ENCODE peak calls at places on chromosome 6, in five cellular contexts. R is brain microvascular endothelial cell, Q is OCI-LY7, Y is cardiac fibroblast, G is AG09309. P is an unnamed sample.

GRCh38 chr6:13395272-13396237 is 67.2 kb upstream of the TBC1D7 start:
- DNase-seq in Y (peak; percentile 89), R (peak; percentile 87), G (peak; percentile 81), Q (peak; percentile 32), P (peak; percentile 69)

GRCh38 chr6:129577691-129578090 is 132.3 kb downstream of the ARHGAP18 start:
- DNase-seq in R (no peak), G (no peak), Y (peak; percentile 29), Q (no peak), P (no peak)

GRCh38 chr6:45703041-45703739 is 312.5 kb downstream of the CLIC5 start:
- DNase-seq in R (no peak), G (no peak), Y (peak; percentile 66), Q (no peak), P (no peak)

GRCh38 chr6:168265394-168265793 is 54.2 kb downstream of the DACT2 start:
- DNase-seq in G (no peak), Y (no peak), R (no peak), Q (no peak), P (no peak)

GRCh38 chr6:31575335-31575901 is at the start of gene TNF:
- DNase-seq in Y (peak; percentile 39), G (no peak), Q (peak; percentile 61), R (no peak), P (peak; percentile 37)

GRCh38 chr6:12111271-12111670 is 99.2 kb downstream of the HIVEP1 start:
- DNase-seq in Y (no peak), Q (no peak), G (no peak), R (no peak), P (no peak)

GRCh38 chr6:24004659-24005058 is 121.4 kb upstream of the NRSN1 start:
- DNase-seq in Q (no peak), R (no peak), Y (no peak), G (no peak), P (no peak)

GRCh38 chr6:70842541-70842940 is 114.3 kb downstream of the B3GAT2 start:
- DNase-seq in Y (no peak), Q (no peak), G (no peak), R (no peak), P (no peak)

GRCh38 chr6:32112436-32112980 is 3.4 kb upstream of the TNXB start:
- DNase-seq in Y (peak; percentile 22), Q (no peak), G (no peak), R (no peak), P (peak; percentile 75)

GRCh38 chr6:106749611-106750010 is 120.2 kb downstream of the QRSL1 start:
- DNase-seq in Y (no peak), R (no peak), G (no peak), Q (no peak), P (no peak)

GRCh38 chr6:81491486-81492101 is 260.9 kb downstream of the TENT5A start:
- DNase-seq in G (no peak), Y (no peak), R (no peak), Q (no peak), P (no peak)

GRCh38 chr6:169266746-169267629 is 13.3 kb upstream of the THBS2 start:
- DNase-seq in Q (no peak), G (no peak), Y (peak; percentile 46), R (no peak), P (no peak)

GRCh38 chr6:34630040-34630439 is 66.5 kb downstream of the ILRUN start:
- DNase-seq in G (peak; percentile 83), Y (peak; percentile 97), Q (no peak), R (peak; percentile 87), P (no peak)

GRCh38 chr6:40887079-40887822 is 151.8 kb downstream of the UNC5CL start:
- DNase-seq in G (no peak), Q (no peak), Y (no peak), R (no peak), P (no peak)

GRCh38 chr6:79833264-79833663 is 114.1 kb downstream of the ELOVL4 start:
- DNase-seq in Q (no peak), G (no peak), Y (no peak), R (no peak), P (no peak)

GRCh38 chr6:15744824-15745402 is 82.1 kb upstream of the DTNBP1 start:
- DNase-seq in Y (no peak), Q (peak; percentile 14), G (no peak), R (no peak), P (no peak)

GRCh38 chr6:52361347-52361944 is 505 bp upstream of the PAQR8 start:
- DNase-seq in R (no peak), Y (peak; percentile 39), Q (no peak), G (no peak), P (peak; percentile 19)

GRCh38 chr6:133955136-133955576 is 2.1 kb downstream of the TBPL1 start:
- DNase-seq in R (no peak), Q (no peak), G (no peak), Y (no peak), P (no peak)
- H3K4me3 ChIP-seq in R (no peak overlapping the region), Q (peak overlapping the region; percentile 99), G (no peak overlapping the region), Y (no peak overlapping the region), P (no peak overlapping the region)

DNA sequence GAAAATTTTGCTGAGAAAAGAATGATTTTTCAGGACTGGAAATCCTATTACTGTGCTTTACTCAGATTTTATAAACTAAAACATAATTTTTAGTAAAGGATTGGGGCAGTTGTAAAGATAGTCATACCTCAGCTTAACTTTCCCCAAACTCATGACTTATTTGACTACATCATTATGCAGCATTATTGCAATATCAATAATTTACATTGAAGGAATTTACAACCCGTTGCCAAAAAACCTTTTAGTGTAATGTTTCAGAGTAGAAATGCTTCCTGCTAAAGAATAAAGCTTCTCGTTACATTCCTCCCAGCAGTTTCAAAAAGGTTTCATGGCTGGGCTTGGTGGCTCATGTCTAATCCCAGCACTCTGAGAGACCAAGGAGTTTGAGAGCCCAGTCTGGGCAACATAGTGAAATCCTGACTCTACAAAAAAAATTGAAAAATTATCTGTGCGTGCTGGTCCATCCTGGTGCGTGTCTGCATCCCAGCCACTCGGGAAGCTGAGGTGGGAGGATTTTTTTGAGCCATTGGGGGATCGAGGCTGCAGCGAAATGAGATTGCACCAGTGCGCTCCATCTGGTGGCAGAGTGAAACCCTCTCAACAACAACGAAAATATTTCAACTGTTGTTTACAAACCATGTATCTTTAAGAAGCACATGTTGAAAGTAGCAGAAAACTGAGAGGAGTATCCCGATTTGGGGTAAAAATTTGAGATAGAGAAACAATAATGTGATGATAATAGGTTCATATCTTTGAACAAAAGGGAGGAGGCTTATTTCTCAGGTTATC is 4.4 kb downstream of the AMD1 start:
- DNase-seq in R (peak; percentile 32), Y (peak; percentile 30), G (no peak), Q (peak; percentile 54), P (no peak)
- H3K4me3 ChIP-seq in R (peak overlapping the region; percentile 28), Y (no peak overlapping the region), G (no peak overlapping the region), Q (peak overlapping the region; percentile 94), P (peak overlapping the region; percentile 93)

DNA sequence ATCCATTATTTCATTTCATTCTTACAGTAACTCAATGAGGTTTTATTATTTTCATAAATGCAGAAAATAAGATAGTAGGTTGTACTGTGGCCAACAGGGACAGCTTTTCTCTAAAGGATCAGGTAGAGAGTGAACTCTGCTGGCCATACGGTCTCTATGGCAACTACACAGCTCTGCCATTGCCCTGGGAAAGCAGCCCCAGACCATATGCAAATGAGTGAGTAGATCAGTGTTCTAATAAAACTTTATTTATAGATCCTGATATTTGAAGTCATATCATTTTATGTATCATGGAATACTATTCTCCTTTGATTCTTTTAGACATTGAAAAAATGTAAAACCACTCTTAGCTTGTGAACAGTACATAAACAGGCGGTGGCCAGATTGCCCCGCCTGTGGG is 192.5 kb upstream of the RREB1 start:
- DNase-seq in Y (peak; percentile 24), G (no peak), R (no peak), Q (no peak), P (no peak)
- H3K4me3 ChIP-seq in Y (no peak overlapping the region), G (no peak overlapping the region), R (no peak overlapping the region), Q (no peak overlapping the region), P (peak overlapping the region; percentile 46)

GRCh38 chr6:68673255-68673654 is 38.2 kb downstream of the ADGRB3 start:
- DNase-seq in Q (no peak), R (no peak), Y (no peak), G (no peak), P (no peak)
- H3K4me3 ChIP-seq in Q (no peak overlapping the region), R (no peak overlapping the region), Y (no peak overlapping the region), G (no peak overlapping the region), P (no peak overlapping the region)

DNA sequence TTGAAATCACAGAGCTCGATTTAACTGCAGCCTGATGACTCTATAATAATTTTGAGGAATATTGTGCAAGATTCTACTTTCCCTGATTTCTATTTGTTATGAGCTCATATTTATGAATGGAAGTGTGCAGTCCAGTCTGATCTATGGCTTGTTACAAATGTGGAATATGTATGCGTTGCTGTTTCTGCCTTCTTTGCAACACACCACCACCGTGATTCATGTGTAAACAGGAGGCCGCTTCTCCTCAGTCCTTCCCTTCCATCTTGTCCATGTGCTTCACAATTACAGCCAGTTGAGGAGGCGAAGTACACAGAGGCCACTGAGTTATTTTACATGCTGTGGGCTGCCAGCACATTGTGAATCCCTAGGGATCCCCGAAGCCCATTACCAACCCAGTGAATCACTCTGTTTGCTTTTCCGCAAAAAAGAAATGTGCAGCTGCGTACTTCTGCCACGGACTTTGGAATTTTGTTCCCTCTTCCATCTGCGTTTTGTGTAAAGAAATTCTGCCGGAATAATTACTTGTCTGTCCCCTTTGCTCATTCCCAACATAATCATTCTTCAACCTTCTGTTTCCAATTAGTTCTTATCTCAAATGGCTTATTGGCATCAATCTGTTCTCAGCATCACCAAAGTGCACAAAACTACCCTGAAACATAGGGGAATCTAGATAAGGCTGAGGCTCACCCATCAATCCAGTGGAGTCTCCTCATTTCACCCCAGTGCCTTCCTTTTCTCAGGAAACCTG is 551.6 kb upstream of the CITED2 start:
- DNase-seq in Y (peak; percentile 91), R (peak; percentile 87), Q (no peak), G (peak; percentile 34), P (no peak)
- H3K4me3 ChIP-seq in Y (no peak overlapping the region), R (no peak overlapping the region), Q (no peak overlapping the region), G (no peak overlapping the region), P (no peak overlapping the region)

GRCh38 chr6:1619666-1620503 is 10.2 kb downstream of the FOXC1 start:
- DNase-seq in R (no peak), Q (no peak), Y (no peak), G (no peak), P (no peak)

GRCh38 chr6:1617466-1618304 is 8.0 kb downstream of the FOXC1 start:
- DNase-seq in R (no peak), G (no peak), Y (no peak), Q (no peak), P (no peak)

GRCh38 chr6:1619106-1619665 is 9.5 kb downstream of the FOXC1 start:
- DNase-seq in Q (no peak), Y (no peak), R (no peak), G (no peak), P (no peak)

GRCh38 chr6:1616556-1617463 is 7.1 kb downstream of the FOXC1 start:
- DNase-seq in R (no peak), G (no peak), Y (no peak), Q (no peak), P (no peak)

GRCh38 chr6:1618305-1619105 is 8.8 kb downstream of the FOXC1 start:
- DNase-seq in Y (no peak), G (no peak), Q (no peak), R (no peak), P (no peak)
- H3K4me3 ChIP-seq in Y (no peak overlapping the region), G (no peak overlapping the region), Q (no peak overlapping the region), R (no peak overlapping the region), P (peak overlapping the region; percentile 56)

P was measured in left ventricle myocardium inferior.